ENCODE peak calls at places on chromosomes 1 and 21, in ten cellular contexts. B is aorta, I is HuH-7.5, F is posterior vena cava, A is thoracic aorta, E is GM13977, K is progenitor cell of endocrine pancreas, C is fibroblast of lung, Z is colonic mucosa, S is T-cell. L is an unnamed sample.

GRCh38 chr21:25149022-25149421 is 458.3 kb downstream of the MRPL39 start:
- DNase-seq in B (no peak), I (no peak), F (no peak), A (no peak), E (no peak), K (no peak), C (no peak), Z (peak), S (no peak), L (no peak)

GRCh38 chr1:180539103-180539502 is 19.7 kb upstream of the OVAAL start:
- DNase-seq in B (no peak), I (no peak), F (no peak), A (no peak), E (no peak), K (no peak), C (no peak), Z (no peak), S (no peak), L (no peak)

GRCh38 chr1:171345536-171345935 is 31.6 kb downstream of the FMO4 start:
- DNase-seq in B (no peak), I (no peak), F (no peak), A (no peak), E (no peak), K (no peak), C (peak), Z (no peak), S (no peak), L (no peak)

GRCh38 chr1:169108897-169109560 is 2.5 kb downstream of the ATP1B1 start:
- DNase-seq in B (no peak), I (peak), F (no peak), A (no peak), E (peak), K (no peak), C (no peak), Z (peak), S (no peak), L (peak)

GRCh38 chr1:88595355-88595754 is 88.7 kb upstream of the PKN2 start:
- DNase-seq in B (no peak), I (no peak), F (no peak), A (no peak), E (peak), K (no peak), C (peak), Z (no peak), S (no peak), L (peak)

GRCh38 chr1:170586321-170586855 is 54.4 kb downstream of the GORAB start:
- DNase-seq in B (peak), I (no peak), F (peak), A (no peak), E (no peak), K (no peak), C (peak), Z (no peak), S (no peak), L (no peak)

GRCh38 chr1:225424562-225425210 is 3.2 kb downstream of the LBR start:
- DNase-seq in B (no peak), I (no peak), F (no peak), A (no peak), E (no peak), K (no peak), C (peak), Z (no peak), S (no peak), L (no peak)

GRCh38 chr1:156025873-156026272 is 5.1 kb upstream of the SSR2 start:
- DNase-seq in B (peak), I (peak), F (no peak), A (no peak), E (peak), K (peak), C (peak), Z (peak), S (peak), L (peak)

GRCh38 chr1:245772739-245773138 is 618.0 kb downstream of the KIF26B start:
- DNase-seq in B (no peak), I (no peak), F (no peak), A (no peak), E (no peak), K (no peak), C (no peak), Z (no peak), S (no peak), L (no peak)

GRCh38 chr21:35697321-35697808 is 363.0 kb downstream of the SETD4 start:
- DNase-seq in B (peak), I (no peak), F (peak), A (no peak), E (no peak), K (no peak), C (peak), Z (peak), S (no peak), L (no peak)

GRCh38 chr1:29820401-29820800 is 584.1 kb downstream of the PTPRU start:
- DNase-seq in B (no peak), I (no peak), F (no peak), A (no peak), E (no peak), K (no peak), C (no peak), Z (no peak), S (no peak), L (no peak)

GRCh38 chr1:154751690-154752089 is 118.4 kb downstream of the KCNN3 start:
- DNase-seq in B (no peak), I (no peak), F (peak), A (no peak), E (no peak), K (no peak), C (peak), Z (no peak), S (no peak), L (no peak)

GRCh38 chr1:66478116-66478515 is 55.8 kb upstream of the SGIP1 start:
- DNase-seq in B (no peak), I (no peak), F (no peak), A (no peak), E (no peak), K (no peak), C (peak), Z (no peak), S (no peak), L (no peak)

GRCh38 chr1:42960693-42961559 is 2.3 kb upstream of the SLC2A1 start:
- DNase-seq in B (no peak), I (no peak), F (no peak), A (no peak), E (no peak), K (no peak), C (no peak), Z (no peak), S (no peak), L (no peak)

GRCh38 chr1:247716546-247716945 is at the start of gene OR6F1:
- DNase-seq in B (no peak), I (no peak), F (no peak), A (no peak), E (no peak), K (no peak), C (no peak), Z (no peak), S (no peak), L (no peak)

GRCh38 chr1:179745131-179745611 is 2.1 kb downstream of the FAM163A start:
- DNase-seq in B (no peak), I (no peak), F (no peak), A (no peak), E (no peak), K (no peak), C (no peak), Z (no peak), S (no peak), L (no peak)

GRCh38 chr1:67372136-67372535 is 58.1 kb downstream of the SERBP1 start:
- DNase-seq in B (no peak), I (no peak), F (no peak), A (no peak), E (no peak), K (no peak), C (peak), Z (no peak), S (no peak), L (no peak)

GRCh38 chr1:14924012-14924452 is 229.5 kb upstream of the TMEM51 start:
- DNase-seq in B (peak), I (peak), F (peak), A (no peak), E (peak), K (peak), C (peak), Z (peak), S (peak), L (peak)

GRCh38 chr1:245074232-245074747 is 80.5 kb upstream of the KIF26B start:
- DNase-seq in B (no peak), I (no peak), F (no peak), A (no peak), E (no peak), K (no peak), C (peak), Z (no peak), S (no peak), L (no peak)

GRCh38 chr1:74652711-74653131 is 20.9 kb downstream of the ERICH3 start:
- DNase-seq in B (no peak), I (no peak), F (no peak), A (no peak), E (peak), K (no peak), C (peak), Z (no peak), S (no peak), L (no peak)

GRCh38 chr21:42974832-42975820 is 764 bp downstream of the PKNOX1 start:
- DNase-seq in B (peak), I (peak), F (peak), A (no peak), E (peak), K (peak), C (peak), Z (peak), S (peak), L (peak)

GRCh38 chr1:171251042-171251740 is 2.9 kb downstream of the FMO1 start:
- DNase-seq in B (no peak), I (no peak), F (no peak), A (no peak), E (no peak), K (peak), C (peak), Z (peak), S (peak), L (peak)

GRCh38 chr21:43591468-43592050 is 67.7 kb downstream of the HSF2BP start:
- DNase-seq in B (no peak), I (no peak), F (no peak), A (no peak), E (no peak), K (no peak), C (peak), Z (no peak), S (no peak), L (no peak)

GRCh38 chr1:167433884-167434283 is 84.4 kb downstream of the CD247 start:
- DNase-seq in B (no peak), I (no peak), F (no peak), A (no peak), E (no peak), K (no peak), C (no peak), Z (no peak), S (no peak), L (no peak)

GRCh38 chr1:22861764-22862440 is 110.8 kb downstream of the LACTBL1 start:
- DNase-seq in B (no peak), I (peak), F (no peak), A (no peak), E (no peak), K (peak), C (peak), Z (peak), S (no peak), L (peak)